ENCODE peak calls at places on chromosome 22, in nine cellular contexts. One of them, this sample, is unnamed. For H3K4me1 and H3K9me3, the result is how much of the 10 kb centered on the place peaks cover.

GRCh38 chr22:25030636-25031035 is 78.1 kb downstream of the KIAA1671 start:
- DNase-seq in PC-9: no peak
- DNase-seq in adipocyte: no peak
- DNase-seq in cardiac muscle cell: no peak
- DNase-seq in GM12878: no peak
- DNase-seq in pancreas: no peak
- DNase-seq in aorta: no peak
- DNase-seq in lower lobe of right lung: no peak
- DNase-seq in upper lobe of right lung: no peak
- DNase-seq in this sample: no peak

GRCh38 chr22:45861259-45861658 is 115.7 kb downstream of the WNT7B start:
- DNase-seq in PC-9: no peak
- DNase-seq in adipocyte: no peak
- DNase-seq in cardiac muscle cell: no peak
- DNase-seq in GM12878: no peak
- DNase-seq in pancreas: no peak
- DNase-seq in aorta: no peak
- DNase-seq in lower lobe of right lung: no peak
- DNase-seq in upper lobe of right lung: no peak
- DNase-seq in this sample: no peak

GRCh38 chr22:20632518-20632917 is 125.1 kb downstream of the MED15 start:
- DNase-seq in PC-9: no peak
- DNase-seq in adipocyte: no peak
- DNase-seq in cardiac muscle cell: no peak
- DNase-seq in GM12878: no peak
- DNase-seq in pancreas: no peak
- DNase-seq in aorta: no peak
- DNase-seq in lower lobe of right lung: no peak
- DNase-seq in upper lobe of right lung: no peak
- DNase-seq in this sample: no peak

GRCh38 chr22:36423461-36424404 is 36.0 kb upstream of the MYH9 start:
- DNase-seq in PC-9: no peak
- DNase-seq in adipocyte: no peak
- DNase-seq in cardiac muscle cell: peak
- DNase-seq in GM12878: no peak
- DNase-seq in pancreas: no peak
- DNase-seq in aorta: no peak
- DNase-seq in lower lobe of right lung: no peak
- DNase-seq in upper lobe of right lung: no peak
- DNase-seq in this sample: no peak

GRCh38 chr22:22976033-22976922 is 88.7 kb downstream of the IGLL5 start:
- DNase-seq in PC-9: no peak
- DNase-seq in adipocyte: no peak
- DNase-seq in cardiac muscle cell: no peak
- DNase-seq in GM12878: no peak
- DNase-seq in pancreas: no peak
- DNase-seq in aorta: no peak
- DNase-seq in lower lobe of right lung: no peak
- DNase-seq in upper lobe of right lung: no peak
- DNase-seq in this sample: no peak

GRCh38 chr22:37173709-37174108 is 14.3 kb downstream of the C1QTNF6 start:
- DNase-seq in PC-9: no peak
- DNase-seq in adipocyte: peak
- DNase-seq in cardiac muscle cell: peak
- DNase-seq in GM12878: no peak
- DNase-seq in pancreas: no peak
- DNase-seq in aorta: no peak
- DNase-seq in lower lobe of right lung: peak
- DNase-seq in upper lobe of right lung: no peak
- DNase-seq in this sample: no peak

GRCh38 chr22:44659140-44659539 is 42.9 kb upstream of the PRR5 start:
- DNase-seq in PC-9: no peak
- DNase-seq in adipocyte: peak
- DNase-seq in cardiac muscle cell: peak
- DNase-seq in GM12878: no peak
- DNase-seq in pancreas: no peak
- DNase-seq in aorta: no peak
- DNase-seq in lower lobe of right lung: peak
- DNase-seq in upper lobe of right lung: no peak
- DNase-seq in this sample: no peak

GRCh38 chr22:33569547-33569946 is 350.7 kb downstream of the LARGE1 start:
- DNase-seq in PC-9: no peak
- DNase-seq in adipocyte: no peak
- DNase-seq in cardiac muscle cell: no peak
- DNase-seq in GM12878: no peak
- DNase-seq in pancreas: no peak
- DNase-seq in aorta: no peak
- DNase-seq in lower lobe of right lung: no peak
- DNase-seq in upper lobe of right lung: no peak
- DNase-seq in this sample: no peak

GRCh38 chr22:22171357-22172218 is 73.0 kb upstream of the VPREB1 start:
- DNase-seq in PC-9: no peak
- DNase-seq in adipocyte: no peak
- DNase-seq in cardiac muscle cell: peak
- DNase-seq in GM12878: no peak
- DNase-seq in pancreas: no peak
- DNase-seq in aorta: no peak
- DNase-seq in lower lobe of right lung: no peak
- DNase-seq in upper lobe of right lung: no peak
- DNase-seq in this sample: no peak

GRCh38 chr22:29767289-29768051 is at the start of gene UQCR10:
- DNase-seq in PC-9: peak
- DNase-seq in adipocyte: peak
- DNase-seq in cardiac muscle cell: peak
- DNase-seq in GM12878: no peak
- DNase-seq in pancreas: peak
- DNase-seq in aorta: peak
- DNase-seq in lower lobe of right lung: peak
- DNase-seq in upper lobe of right lung: peak
- DNase-seq in this sample: peak

GRCh38 chr22:29766632-29767288 is at the start of gene ZMAT5:
- DNase-seq in PC-9: peak
- DNase-seq in adipocyte: peak
- DNase-seq in cardiac muscle cell: peak
- DNase-seq in GM12878: peak
- DNase-seq in pancreas: peak
- DNase-seq in aorta: peak
- DNase-seq in lower lobe of right lung: peak
- DNase-seq in upper lobe of right lung: peak
- DNase-seq in this sample: peak

GRCh38 chr22:29768052-29768680 is 997 bp downstream of the UQCR10 start:
- DNase-seq in PC-9: no peak
- DNase-seq in adipocyte: peak
- DNase-seq in cardiac muscle cell: no peak
- DNase-seq in GM12878: no peak
- DNase-seq in pancreas: no peak
- DNase-seq in aorta: no peak
- DNase-seq in lower lobe of right lung: no peak
- DNase-seq in upper lobe of right lung: no peak
- DNase-seq in this sample: no peak

GRCh38 chr22:29773233-29773632 is 6.1 kb downstream of the UQCR10 start:
- DNase-seq in PC-9: peak
- DNase-seq in adipocyte: peak
- DNase-seq in cardiac muscle cell: peak
- DNase-seq in GM12878: no peak
- DNase-seq in pancreas: no peak
- DNase-seq in aorta: no peak
- DNase-seq in lower lobe of right lung: no peak
- DNase-seq in upper lobe of right lung: no peak
- DNase-seq in this sample: no peak

GRCh38 chr22:29769723-29770321 is 2.7 kb downstream of the UQCR10 start:
- DNase-seq in PC-9: no peak
- DNase-seq in adipocyte: no peak
- DNase-seq in cardiac muscle cell: no peak
- DNase-seq in GM12878: no peak
- DNase-seq in pancreas: no peak
- DNase-seq in aorta: no peak
- DNase-seq in lower lobe of right lung: no peak
- DNase-seq in upper lobe of right lung: no peak
- DNase-seq in this sample: no peak
- H3K4me1 ChIP-seq in PC-9: under half
- H3K4me1 ChIP-seq in adipocyte: under half
- H3K4me1 ChIP-seq in cardiac muscle cell: under half
- H3K4me1 ChIP-seq in GM12878: under half
- H3K4me1 ChIP-seq in pancreas: under half
- H3K4me1 ChIP-seq in aorta: under half
- H3K4me1 ChIP-seq in lower lobe of right lung: under half
- H3K4me1 ChIP-seq in upper lobe of right lung: under half
- H3K4me1 ChIP-seq in this sample: under half

DNA sequence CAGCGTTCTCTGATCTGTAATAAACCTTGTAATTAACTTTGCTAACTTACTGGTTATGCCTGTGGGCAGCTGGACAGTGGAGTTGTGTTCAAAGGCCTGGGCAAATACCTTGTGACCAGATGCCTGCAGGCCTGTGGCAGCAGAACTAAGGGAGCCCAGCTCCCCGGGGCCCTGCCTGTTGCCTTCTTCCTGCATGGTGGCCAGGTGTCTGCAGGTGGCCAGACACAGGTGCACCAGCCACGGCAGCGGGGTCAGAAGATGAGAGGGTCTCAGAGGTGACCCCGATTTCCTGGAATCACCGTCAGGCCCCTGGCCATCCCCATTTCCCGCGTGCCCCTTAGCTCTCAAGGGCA is 127.2 kb downstream of the OSBP2 start:
- DNase-seq in PC-9: no peak
- DNase-seq in adipocyte: no peak
- DNase-seq in cardiac muscle cell: no peak
- DNase-seq in GM12878: no peak
- DNase-seq in pancreas: no peak
- DNase-seq in aorta: no peak
- DNase-seq in lower lobe of right lung: no peak
- DNase-seq in upper lobe of right lung: no peak
- DNase-seq in this sample: no peak
- H3K4me3 ChIP-seq in PC-9: peak
- H3K4me3 ChIP-seq in adipocyte: peak
- H3K4me3 ChIP-seq in cardiac muscle cell: peak
- H3K4me3 ChIP-seq in GM12878: no peak
- H3K4me3 ChIP-seq in pancreas: peak
- H3K4me3 ChIP-seq in aorta: no peak
- H3K4me3 ChIP-seq in lower lobe of right lung: peak
- H3K4me3 ChIP-seq in upper lobe of right lung: peak
- H3K4me3 ChIP-seq in this sample: peak

GRCh38 chr22:47442821-47443220 is 680.4 kb downstream of the TBC1D22A start:
- DNase-seq in PC-9: no peak
- DNase-seq in adipocyte: no peak
- DNase-seq in cardiac muscle cell: no peak
- DNase-seq in GM12878: no peak
- DNase-seq in pancreas: no peak
- DNase-seq in aorta: no peak
- DNase-seq in lower lobe of right lung: no peak
- DNase-seq in upper lobe of right lung: no peak
- DNase-seq in this sample: no peak
- H3K9me3 ChIP-seq in PC-9: under half
- H3K9me3 ChIP-seq in adipocyte: under half
- H3K9me3 ChIP-seq in cardiac muscle cell: under half
- H3K9me3 ChIP-seq in GM12878: under half
- H3K9me3 ChIP-seq in pancreas: under half
- H3K9me3 ChIP-seq in aorta: under half
- H3K9me3 ChIP-seq in lower lobe of right lung: under half
- H3K9me3 ChIP-seq in upper lobe of right lung: under half
- H3K9me3 ChIP-seq in this sample: under half

DNA sequence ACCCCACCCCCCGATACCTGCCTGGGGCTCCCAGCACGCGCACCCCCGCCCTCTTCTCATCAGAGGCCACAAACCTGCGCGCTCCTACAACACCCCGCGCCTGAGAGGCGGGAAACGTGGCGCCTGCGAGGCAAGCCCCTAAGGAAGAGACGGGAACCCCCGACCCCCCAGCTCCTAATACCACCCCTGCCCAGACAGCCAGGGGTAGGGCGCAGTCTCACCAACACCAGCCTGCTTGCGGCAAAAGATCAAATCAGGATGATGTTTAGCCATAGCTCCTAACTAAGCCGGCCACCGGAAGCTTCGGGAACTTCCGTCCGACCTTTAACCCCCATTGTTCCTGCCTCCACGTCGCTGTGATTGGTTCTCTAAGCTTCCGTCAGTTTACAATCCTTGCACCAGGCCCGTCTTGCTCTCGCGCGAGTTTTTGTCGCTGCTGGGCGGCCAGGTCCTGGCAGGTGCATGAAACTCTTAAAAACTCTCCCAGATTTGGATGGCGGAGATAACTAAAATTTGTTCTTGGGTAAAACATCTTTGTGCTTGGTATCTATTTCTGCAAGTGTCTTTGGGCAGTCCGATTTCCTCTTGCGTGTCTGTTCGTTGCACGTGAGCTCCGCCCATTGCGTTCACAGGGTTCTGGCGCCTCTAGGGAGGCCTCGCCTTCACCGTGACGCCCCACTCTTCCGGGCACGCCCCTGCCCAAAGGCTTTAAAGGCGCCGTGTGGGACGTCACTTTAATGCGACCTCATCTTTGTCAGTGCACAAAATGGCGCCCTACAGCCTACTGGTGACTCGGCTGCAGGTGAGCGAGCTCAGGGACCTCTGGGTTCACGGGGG is at the start of the genes ACO2 and PHF5A:
- DNase-seq in PC-9: peak
- DNase-seq in adipocyte: peak
- DNase-seq in cardiac muscle cell: peak
- DNase-seq in GM12878: peak
- DNase-seq in pancreas: peak
- DNase-seq in aorta: peak
- DNase-seq in lower lobe of right lung: peak
- DNase-seq in upper lobe of right lung: peak
- DNase-seq in this sample: peak
- H3K4me1 ChIP-seq in PC-9: under half
- H3K4me1 ChIP-seq in adipocyte: under half
- H3K4me1 ChIP-seq in cardiac muscle cell: under half
- H3K4me1 ChIP-seq in GM12878: under half
- H3K4me1 ChIP-seq in pancreas: under half
- H3K4me1 ChIP-seq in aorta: under half
- H3K4me1 ChIP-seq in lower lobe of right lung: under half
- H3K4me1 ChIP-seq in upper lobe of right lung: under half
- H3K4me1 ChIP-seq in this sample: under half

DNA sequence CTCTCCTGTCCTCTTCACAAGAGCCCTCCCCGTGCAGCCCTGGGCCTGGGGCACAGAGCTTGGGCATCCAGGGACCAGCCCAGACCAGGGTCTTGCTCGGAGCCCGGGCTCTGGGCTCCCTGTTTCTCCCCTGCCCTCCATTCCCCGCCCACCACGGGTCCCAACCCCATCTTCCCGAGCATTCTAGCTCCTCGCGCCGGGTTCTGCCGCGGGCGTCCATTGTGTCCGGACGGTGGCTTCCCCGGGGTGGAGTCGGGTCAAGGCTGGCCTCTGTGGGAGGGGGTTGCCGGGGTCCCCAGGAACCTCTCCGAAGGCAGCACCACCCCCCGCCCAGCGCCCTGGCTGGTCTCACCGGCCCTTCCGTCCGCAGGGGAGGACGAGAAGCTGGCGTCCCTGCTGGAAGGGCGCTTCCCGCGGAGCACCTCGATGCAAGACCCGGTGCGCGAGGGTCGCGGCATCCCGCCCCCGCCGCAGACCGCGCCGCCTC is 18.1 kb upstream of the ACR start:
- DNase-seq in PC-9: no peak
- DNase-seq in adipocyte: no peak
- DNase-seq in cardiac muscle cell: no peak
- DNase-seq in GM12878: no peak
- DNase-seq in pancreas: no peak
- DNase-seq in aorta: no peak
- DNase-seq in lower lobe of right lung: no peak
- DNase-seq in upper lobe of right lung: no peak
- DNase-seq in this sample: no peak
- H3K4me3 ChIP-seq in PC-9: no peak
- H3K4me3 ChIP-seq in adipocyte: no peak
- H3K4me3 ChIP-seq in cardiac muscle cell: peak
- H3K4me3 ChIP-seq in GM12878: no peak
- H3K4me3 ChIP-seq in pancreas: no peak
- H3K4me3 ChIP-seq in aorta: no peak
- H3K4me3 ChIP-seq in lower lobe of right lung: no peak
- H3K4me3 ChIP-seq in upper lobe of right lung: no peak
- H3K4me3 ChIP-seq in this sample: peak

GRCh38 chr22:49331878-49332277 is 495.8 kb downstream of the BRD1 start:
- DNase-seq in PC-9: no peak
- DNase-seq in adipocyte: no peak
- DNase-seq in cardiac muscle cell: no peak
- DNase-seq in GM12878: no peak
- DNase-seq in pancreas: no peak
- DNase-seq in aorta: no peak
- DNase-seq in lower lobe of right lung: peak
- DNase-seq in upper lobe of right lung: peak
- DNase-seq in this sample: no peak
- H3K9me3 ChIP-seq in PC-9: under half
- H3K9me3 ChIP-seq in adipocyte: under half
- H3K9me3 ChIP-seq in cardiac muscle cell: under half
- H3K9me3 ChIP-seq in GM12878: under half
- H3K9me3 ChIP-seq in pancreas: under half
- H3K9me3 ChIP-seq in aorta: under half
- H3K9me3 ChIP-seq in lower lobe of right lung: under half
- H3K9me3 ChIP-seq in upper lobe of right lung: under half
- H3K9me3 ChIP-seq in this sample: under half